ENCODE peak calls at places on chromosomes 7 and 10, in eight cellular contexts. B, I, H, W, Y, T, J and K are unnamed samples.

GRCh38 chr10:116669832-116670644 is 49.3 kb downstream of the PNLIPRP2 start:
- DNase-seq in B (peak; percentile 43), I (no peak), H (no peak), W (no peak), Y (no peak), T (no peak), J (no peak), K (no peak)

GRCh38 chr7:44076101-44076895 is 6.0 kb downstream of the POLM start:
- DNase-seq in B (no peak), I (no peak), H (no peak), W (no peak), Y (no peak), T (no peak), J (no peak), K (no peak)

GRCh38 chr7:69826283-69826682 is 228.0 kb downstream of the AUTS2 start:
- DNase-seq in B (no peak), I (no peak), H (no peak), W (no peak), Y (no peak), T (no peak), J (no peak), K (no peak)

GRCh38 chr7:130433336-130433735 is 7.5 kb downstream of the CEP41 start:
- DNase-seq in B (no peak), I (no peak), H (no peak), W (no peak), Y (no peak), T (no peak), J (no peak), K (peak; percentile 72)

GRCh38 chr10:1567742-1568495 is 169.4 kb downstream of the ADARB2 start:
- DNase-seq in B (no peak), I (no peak), H (no peak), W (no peak), Y (no peak), T (no peak), J (no peak), K (no peak)

GRCh38 chr7:13115157-13115772 is 427.8 kb downstream of the ARL4A start:
- DNase-seq in B (no peak), I (peak; percentile 32), H (peak; percentile 30), W (peak; percentile 16), Y (peak; percentile 6), T (no peak), J (peak; percentile 52), K (no peak)

GRCh38 chr10:22473044-22473443 is 127.7 kb downstream of the SPAG6 start:
- DNase-seq in B (no peak), I (no peak), H (no peak), W (no peak), Y (no peak), T (no peak), J (no peak), K (no peak)

GRCh38 chr7:80311313-80311712 is 176.7 kb downstream of the GNAI1 start:
- DNase-seq in B (no peak), I (no peak), H (no peak), W (no peak), Y (no peak), T (no peak), J (no peak), K (no peak)

GRCh38 chr7:123635551-123636359 is 19.9 kb upstream of the LMOD2 start:
- DNase-seq in B (no peak), I (peak; percentile 55), H (peak; percentile 77), W (peak; percentile 61), Y (no peak), T (no peak), J (peak; percentile 85), K (peak; percentile 39)

GRCh38 chr10:110286841-110287240 is 17.9 kb downstream of the SMNDC1 start:
- DNase-seq in B (no peak), I (no peak), H (no peak), W (peak; percentile 17), Y (peak; percentile 42), T (no peak), J (no peak), K (no peak)

GRCh38 chr10:78920011-78920410 is 148.8 kb upstream of the ZMIZ1 start:
- DNase-seq in B (no peak), I (no peak), H (no peak), W (no peak), Y (peak; percentile 65), T (no peak), J (no peak), K (no peak)

GRCh38 chr7:107528461-107528860 is 35.3 kb downstream of the COG5 start:
- DNase-seq in B (no peak), I (peak; percentile 65), H (peak; percentile 82), W (peak; percentile 82), Y (peak; percentile 60), T (no peak), J (peak; percentile 71), K (no peak)

GRCh38 chr10:112875474-112876267 is 74.4 kb upstream of the TCF7L2 start:
- DNase-seq in B (no peak), I (peak; percentile 60), H (peak; percentile 86), W (peak; percentile 86), Y (peak; percentile 76), T (no peak), J (peak; percentile 92), K (peak; percentile 40)

GRCh38 chr7:101315336-101315735 is 6.3 kb downstream of the IFT22 start:
- DNase-seq in B (no peak), I (peak; percentile 50), H (peak; percentile 78), W (peak; percentile 49), Y (no peak), T (no peak), J (peak; percentile 77), K (peak; percentile 87)

GRCh38 chr10:86585037-86585725 is 63.6 kb upstream of the WAPL start:
- DNase-seq in B (peak; percentile 47), I (peak; percentile 66), H (peak; percentile 81), W (peak; percentile 48), Y (peak; percentile 44), T (peak; percentile 48), J (peak; percentile 67), K (peak; percentile 77)

GRCh38 chr7:132604090-132604489 is 27.8 kb upstream of the PLXNA4 start:
- DNase-seq in B (no peak), I (no peak), H (no peak), W (no peak), Y (no peak), T (no peak), J (no peak), K (no peak)

GRCh38 chr10:6416892-6417512 is 163.1 kb downstream of the PRKCQ start:
- DNase-seq in B (no peak), I (peak; percentile 56), H (peak; percentile 67), W (peak; percentile 57), Y (peak; percentile 31), T (peak; percentile 23), J (peak; percentile 77), K (peak; percentile 57)

GRCh38 chr10:11588878-11589277 is 22.6 kb downstream of the USP6NL start:
- DNase-seq in B (no peak), I (no peak), H (no peak), W (no peak), Y (no peak), T (no peak), J (no peak), K (no peak)

GRCh38 chr7:157871681-157872080 is 534.9 kb downstream of the DNAJB6 start:
- DNase-seq in B (no peak), I (no peak), H (no peak), W (no peak), Y (no peak), T (no peak), J (no peak), K (no peak)

GRCh38 chr10:103281753-103282152 is 4.8 kb downstream of the INA start:
- DNase-seq in B (peak; percentile 27), I (no peak), H (peak; percentile 64), W (peak; percentile 43), Y (no peak), T (no peak), J (peak; percentile 21), K (peak; percentile 18)

GRCh38 chr7:155824195-155824915 is 12.1 kb upstream of the SHH start:
- DNase-seq in B (no peak), I (peak; percentile 84), H (no peak), W (peak; percentile 23), Y (no peak), T (no peak), J (no peak), K (no peak)

DNA sequence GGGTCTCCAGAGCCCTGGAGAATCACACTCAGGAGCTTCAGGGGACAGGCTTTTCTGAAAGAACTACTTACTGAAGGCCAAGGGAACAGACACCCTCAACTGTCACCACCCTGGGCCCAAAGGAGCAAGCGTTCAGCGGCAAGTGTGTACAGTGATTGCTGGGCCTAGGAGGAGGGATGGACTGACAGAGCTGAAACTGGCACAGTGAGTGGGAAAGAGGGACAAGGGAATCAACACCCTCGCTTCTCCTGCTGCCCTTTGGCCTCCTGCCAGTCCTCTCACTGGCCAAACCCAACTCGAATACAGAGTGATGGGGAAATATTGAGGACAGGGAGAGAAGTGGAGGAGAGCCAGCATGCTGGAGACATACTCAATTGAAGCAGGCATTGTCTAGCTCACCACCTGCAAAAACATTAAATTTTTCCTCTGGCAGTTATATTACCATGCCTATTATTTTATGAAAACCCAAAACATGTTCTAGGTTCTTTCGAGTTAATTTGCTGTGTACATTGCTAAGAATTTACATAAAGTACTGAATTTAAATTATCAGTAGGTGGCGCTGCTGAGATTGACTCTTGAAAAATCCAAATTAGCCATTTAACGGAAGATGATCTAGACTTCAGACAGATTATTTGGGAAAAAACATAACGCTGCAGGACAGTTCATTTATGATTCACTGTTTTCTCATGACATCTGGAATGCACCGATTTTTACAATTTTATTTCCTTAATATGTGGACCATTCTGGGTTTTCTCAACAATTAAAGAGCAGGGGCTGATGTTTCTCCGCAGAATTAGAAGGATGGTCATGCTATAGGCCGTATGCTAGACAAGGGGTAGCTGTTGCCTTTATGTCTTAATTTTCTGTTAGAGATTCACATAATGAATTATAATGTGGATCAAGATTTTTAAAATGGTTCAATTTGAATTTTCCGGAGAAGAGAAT is 14.7 kb upstream of the TMEM236 start:
- DNase-seq in B (no peak), I (peak; percentile 50), H (peak; percentile 65), W (peak; percentile 55), Y (peak; percentile 11), T (peak; percentile 14), J (peak; percentile 69), K (peak; percentile 30)
- TF ChIP-seq CTCF in B (peak; percentile 69), I (peak; percentile 53), H (peak; percentile 44), W (peak; percentile 63), Y (peak; percentile 55), T (peak; percentile 57), J (peak; percentile 52), K (peak; percentile 13)

DNA sequence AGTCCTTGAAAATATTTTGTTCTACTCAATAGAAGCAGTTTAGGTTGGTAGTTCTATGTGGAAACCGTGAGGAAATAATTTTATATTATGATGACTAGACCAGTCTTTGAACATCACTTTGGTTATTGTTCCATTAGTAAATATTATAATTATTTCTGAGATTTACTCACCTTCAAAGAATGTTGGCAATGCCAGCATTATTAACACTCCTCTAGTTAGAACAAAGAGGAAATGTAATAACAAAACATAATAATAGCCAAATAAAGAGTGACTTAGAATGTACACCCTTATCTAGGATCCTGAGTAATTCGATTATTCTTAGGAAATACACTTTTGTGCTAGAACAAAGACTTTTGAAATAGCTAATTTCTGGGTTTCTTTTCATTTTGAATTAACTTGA is 121.1 kb downstream of the CFTR start:
- DNase-seq in B (no peak), I (no peak), H (no peak), W (no peak), Y (no peak), T (no peak), J (no peak), K (no peak)
- TF ChIP-seq CTCF in B (no peak), I (no peak), H (no peak), W (no peak), Y (no peak), T (no peak), J (no peak), K (no peak)

GRCh38 chr7:68121056-68121455 is 1124.4 kb downstream of the TYW1 start:
- DNase-seq in B (no peak), I (no peak), H (no peak), W (no peak), Y (no peak), T (no peak), J (no peak), K (no peak)
- TF ChIP-seq CTCF in B (no peak), I (no peak), H (no peak), W (no peak), Y (no peak), T (no peak), J (no peak), K (no peak)

GRCh38 chr7:151311294-151311864 is 30.2 kb upstream of the NUB1 start:
- DNase-seq in B (no peak), I (no peak), H (peak; percentile 28), W (no peak), Y (peak; percentile 11), T (no peak), J (no peak), K (peak; percentile 72)
- TF ChIP-seq CTCF in B (no peak), I (peak; percentile 9), H (no peak), W (peak; percentile 22), Y (peak; percentile 14), T (no peak), J (peak; percentile 31), K (peak; percentile 78)